ENCODE peak calls at places on chromosomes 3 and 15, in four cellular contexts. J, X, M and K are unnamed samples.
A peak's percentile ranks its signal among the peaks of the same experiment; 100 is the strongest.

GRCh38 chr3:42670670-42671069 is 14.7 kb upstream of the KLHL40 start:
- DNase-seq in J (no peak), X (no peak), M (no peak), K (peak; percentile 1)

GRCh38 chr15:100124936-100125626 is 216.7 kb downstream of the ADAMTS17 start:
- DNase-seq in J (no peak), X (no peak), M (no peak), K (no peak)

GRCh38 chr15:76431936-76432335 is 95.4 kb downstream of the ISL2 start:
- DNase-seq in J (peak; percentile 7), X (no peak), M (no peak), K (no peak)

GRCh38 chr15:66757521-66757920 is 55.5 kb downstream of the SMAD6 start:
- DNase-seq in J (no peak), X (no peak), M (no peak), K (no peak)

GRCh38 chr3:95901948-95902347 is 912.4 kb upstream of the EPHA6 start:
- DNase-seq in J (no peak), X (no peak), M (no peak), K (no peak)

GRCh38 chr3:179071161-179071568 is 444 bp downstream of the ZMAT3 start:
- DNase-seq in J (no peak), X (no peak), M (peak; percentile 71), K (peak; percentile 75)

GRCh38 chr15:67433495-67434099 is 87.3 kb upstream of the C15orf61 start:
- DNase-seq in J (peak; percentile 38), X (no peak), M (peak; percentile 48), K (peak; percentile 49)

GRCh38 chr3:85495602-85496001 is 536.8 kb downstream of the CADM2 start:
- DNase-seq in J (no peak), X (no peak), M (no peak), K (no peak)

GRCh38 chr3:133136114-133137041 is 98.2 kb downstream of the TMEM108 start:
- DNase-seq in J (peak; percentile 7), X (no peak), M (no peak), K (no peak)

GRCh38 chr15:65824031-65824743 is 32.1 kb upstream of the DENND4A start:
- DNase-seq in J (peak; percentile 48), X (no peak), M (peak; percentile 18), K (peak; percentile 35)

GRCh38 chr3:81886081-81886480 is 124.6 kb upstream of the GBE1 start:
- DNase-seq in J (no peak), X (no peak), M (no peak), K (no peak)

GRCh38 chr3:160941885-160942494 is 163.2 kb downstream of the B3GALNT1 start:
- DNase-seq in J (peak; percentile 51), X (peak; percentile 94), M (peak; percentile 53), K (peak; percentile 89)
- TF ChIP-seq CTCF in J (peak; percentile 84), X (peak; percentile 87), M (peak; percentile 74), K (peak; percentile 77)

GRCh38 chr3:121979246-121979645 is 42.8 kb downstream of the ILDR1 start:
- DNase-seq in J (no peak), X (no peak), M (no peak), K (no peak)

GRCh38 chr3:121974601-121975111 is 47.4 kb downstream of the ILDR1 start:
- DNase-seq in J (no peak), X (no peak), M (no peak), K (no peak)

GRCh38 chr3:121979734-121980449 is 42.2 kb downstream of the ILDR1 start:
- DNase-seq in J (no peak), X (no peak), M (no peak), K (no peak)

GRCh38 chr3:121976727-121977126 is 45.3 kb downstream of the ILDR1 start:
- DNase-seq in J (no peak), X (no peak), M (no peak), K (no peak)

GRCh38 chr3:121975702-121976302 is 46.2 kb downstream of the ILDR1 start:
- DNase-seq in J (no peak), X (no peak), M (no peak), K (peak; percentile 7)
- TF ChIP-seq CTCF in J (no peak), X (no peak), M (peak; percentile 15), K (no peak)

GRCh38 chr15:44479343-44479742 is 51.9 kb downstream of the CTDSPL2 start:
- DNase-seq in J (no peak), X (no peak), M (no peak), K (no peak)
- TF ChIP-seq CTCF in J (no peak), X (no peak), M (no peak), K (no peak)

DNA sequence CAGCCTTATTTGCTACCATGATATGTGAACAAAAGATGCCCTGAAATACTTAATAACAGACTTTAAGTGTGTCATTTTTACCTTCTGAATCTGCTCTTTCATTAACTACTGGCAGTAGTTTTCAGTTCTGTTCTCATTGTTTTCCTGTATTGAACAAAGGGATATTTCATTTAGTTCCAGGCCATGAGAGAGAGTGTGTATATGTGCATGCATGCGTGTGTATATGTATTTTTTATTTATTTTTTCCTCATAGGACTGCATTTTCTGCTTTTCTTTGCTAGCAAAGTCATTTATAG is 46.8 kb upstream of the CRTC3 start:
- DNase-seq in J (no peak), X (no peak), M (no peak), K (no peak)
- TF ChIP-seq CTCF in J (no peak), X (no peak), M (no peak), K (no peak)

GRCh38 chr3:23884481-23884880 is 32.3 kb downstream of the NKIRAS1 start:
- DNase-seq in J (no peak), X (no peak), M (no peak), K (no peak)
- TF ChIP-seq CTCF in J (peak; percentile 8), X (no peak), M (no peak), K (no peak)

GRCh38 chr15:90581771-90582471 is 52.2 kb downstream of the CRTC3 start:
- DNase-seq in J (no peak), X (no peak), M (no peak), K (peak; percentile 54)
- TF ChIP-seq CTCF in J (no peak), X (no peak), M (no peak), K (no peak)

DNA sequence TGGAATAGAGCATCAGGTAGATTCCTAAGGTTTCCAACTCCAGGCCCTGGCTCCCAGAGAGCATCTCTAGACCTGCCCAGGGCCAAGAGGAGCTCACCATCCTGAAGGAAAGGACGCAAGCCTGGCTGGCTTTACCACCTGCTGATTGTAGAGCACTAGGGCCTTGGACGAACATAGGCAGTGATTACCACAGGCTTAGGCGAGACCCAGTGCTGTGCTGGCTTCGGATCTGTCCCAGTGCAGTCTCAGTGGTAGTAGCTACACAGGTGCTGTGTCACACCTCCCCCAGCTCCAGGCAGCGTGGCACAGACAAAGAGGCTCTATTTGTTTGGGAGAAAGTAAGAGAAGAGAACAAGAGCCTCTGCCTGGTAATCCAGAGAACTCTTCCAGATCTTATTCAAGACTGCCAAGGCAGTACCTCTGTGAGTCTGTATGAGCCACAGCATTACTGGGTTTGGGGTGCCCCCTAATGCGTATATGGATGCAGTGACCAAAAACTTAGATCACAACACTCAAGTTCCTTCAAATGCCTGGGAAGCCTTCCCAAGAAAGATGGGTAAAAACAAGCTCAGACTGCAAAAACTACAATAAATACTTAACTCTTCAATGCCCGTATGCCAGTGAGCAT is 25.4 kb downstream of the ISG20 start:
- DNase-seq in J (no peak), X (peak; percentile 87), M (no peak), K (peak; percentile 75)
- TF ChIP-seq CTCF in J (no peak), X (no peak), M (peak; percentile 44), K (peak; percentile 55)